ENCODE peak calls at places on chromosomes 12 and 14, in seven cellular contexts. S is foreskin fibroblast, U is lower leg skin, W is Peyer's patch, Y is sigmoid colon, O is AG09309, V is ovary. E is an unnamed sample.

GRCh38 chr14:35368139-35368460 is 36.4 kb downstream of the NFKBIA start:
- DNase-seq in S (no peak), W (no peak), U (no peak), V (no peak), Y (no peak), O (no peak), E (no peak)

GRCh38 chr12:129351481-129351880 is 498.2 kb downstream of the GLT1D1 start:
- DNase-seq in V (no peak), S (no peak), O (no peak), W (no peak), Y (no peak), U (no peak), E (no peak)

GRCh38 chr14:50403433-50403832 is 6.8 kb upstream of the CDKL1 start:
- DNase-seq in S (peak), U (no peak), V (no peak), Y (no peak), W (no peak), O (no peak), E (no peak)

GRCh38 chr12:120358412-120359158 is 10.4 kb downstream of the MSI1 start:
- DNase-seq in V (no peak), Y (no peak), U (no peak), W (no peak), O (no peak), S (no peak), E (no peak)

GRCh38 chr12:119229837-119230236 is 51.1 kb downstream of the HSPB8 start:
- DNase-seq in U (no peak), S (no peak), Y (no peak), O (no peak), W (no peak), V (peak), E (no peak)

GRCh38 chr14:64923015-64923414 is 8.8 kb downstream of the CHURC1 start:
- DNase-seq in W (no peak), U (no peak), Y (no peak), O (no peak), S (no peak), V (no peak), E (no peak)

GRCh38 chr12:56099787-56100186 is 4.6 kb upstream of the PA2G4 start:
- DNase-seq in U (no peak), W (no peak), S (no peak), V (no peak), O (no peak), Y (peak), E (no peak)

GRCh38 chr12:96534339-96534738 is 45.0 kb downstream of the CFAP54 start:
- DNase-seq in W (no peak), Y (no peak), S (peak), U (no peak), V (no peak), O (no peak), E (no peak)

GRCh38 chr14:82657186-82657675 is 1123.6 kb upstream of the SEL1L start:
- DNase-seq in O (no peak), W (no peak), U (no peak), Y (no peak), V (no peak), S (no peak), E (no peak)

GRCh38 chr14:33509927-33510535 is 440.8 kb downstream of the EGLN3 start:
- DNase-seq in V (peak), W (no peak), Y (no peak), S (peak), O (peak), U (no peak), E (no peak)

GRCh38 chr12:47024463-47024862 is 55.0 kb upstream of the PCED1B start:
- DNase-seq in W (no peak), S (peak), U (no peak), Y (no peak), O (no peak), V (peak), E (no peak)

GRCh38 chr12:108712164-108712924 is 19.0 kb downstream of the CORO1C start:
- DNase-seq in U (no peak), V (no peak), Y (no peak), S (no peak), W (no peak), O (no peak), E (no peak)

GRCh38 chr12:30811966-30812365 is 57.2 kb upstream of the CAPRIN2 start:
- DNase-seq in O (no peak), V (no peak), U (no peak), S (no peak), W (no peak), Y (no peak), E (no peak)

GRCh38 chr12:47274725-47275124 is 195.0 kb upstream of the AMIGO2 start:
- DNase-seq in W (no peak), V (no peak), O (no peak), U (no peak), S (no peak), Y (no peak), E (no peak)

GRCh38 chr14:23942587-23942986 is 11.0 kb upstream of the DHRS4 start:
- DNase-seq in W (no peak), V (no peak), S (no peak), U (no peak), Y (no peak), O (no peak), E (peak)

GRCh38 chr14:38951451-38951850 is 151.6 kb downstream of the SEC23A start:
- DNase-seq in Y (no peak), V (no peak), S (peak), W (no peak), U (no peak), O (peak), E (no peak)

GRCh38 chr12:21941522-21942376 is 523 bp upstream of the ABCC9 start:
- DNase-seq in Y (peak), U (peak), O (no peak), V (peak), W (no peak), S (peak), E (peak)

GRCh38 chr14:77980475-77981321 is 180.8 kb downstream of the ADCK1 start:
- DNase-seq in V (peak), S (no peak), U (no peak), W (no peak), Y (no peak), O (no peak), E (peak)

GRCh38 chr14:59870277-59871165 is at the start of gene RTN1:
- DNase-seq in S (peak), O (no peak), W (peak), V (no peak), Y (peak), U (peak), E (peak)

GRCh38 chr12:56644654-56645053 is 1.1 kb downstream of the ATP5F1B start:
- DNase-seq in W (no peak), V (no peak), U (no peak), Y (no peak), S (no peak), O (no peak), E (no peak)

GRCh38 chr14:20662968-20663731 is 21.2 kb upstream of the RNASE4 start:
- DNase-seq in S (peak), V (peak), W (peak), Y (peak), U (peak), O (peak), E (peak)

GRCh38 chr12:16003460-16003859 is 92.3 kb downstream of the DERA start:
- DNase-seq in V (no peak), S (no peak), U (no peak), W (no peak), O (no peak), Y (no peak), E (no peak)

GRCh38 chr14:54589076-54589475 is 22.1 kb downstream of the SAMD4A start:
- DNase-seq in S (peak), W (no peak), O (no peak), U (no peak), Y (no peak), V (no peak), E (no peak)

GRCh38 chr12:130953783-130954543 is at the start of gene ADGRD1:
- DNase-seq in U (peak), S (peak), W (peak), Y (peak), O (no peak), V (peak), E (peak)

GRCh38 chr14:99158150-99158549 is 113.8 kb downstream of the BCL11B start:
- DNase-seq in W (no peak), V (no peak), S (no peak), O (no peak), Y (peak), U (no peak), E (no peak)

GRCh38 chr12:108170164-108170563 is 41.1 kb downstream of the WSCD2 start:
- DNase-seq in V (no peak), U (no peak), S (no peak), Y (no peak), W (no peak), O (no peak), E (no peak)

GRCh38 chr12:97324471-97324870 is 138.1 kb upstream of the RMST start:
- DNase-seq in U (no peak), O (no peak), W (no peak), Y (no peak), V (no peak), S (no peak), E (no peak)

GRCh38 chr14:50944647-50945413 is 547 bp upstream of the PYGL start:
- DNase-seq in S (peak), W (peak), O (no peak), Y (peak), V (peak), U (peak), E (peak)

DNA sequence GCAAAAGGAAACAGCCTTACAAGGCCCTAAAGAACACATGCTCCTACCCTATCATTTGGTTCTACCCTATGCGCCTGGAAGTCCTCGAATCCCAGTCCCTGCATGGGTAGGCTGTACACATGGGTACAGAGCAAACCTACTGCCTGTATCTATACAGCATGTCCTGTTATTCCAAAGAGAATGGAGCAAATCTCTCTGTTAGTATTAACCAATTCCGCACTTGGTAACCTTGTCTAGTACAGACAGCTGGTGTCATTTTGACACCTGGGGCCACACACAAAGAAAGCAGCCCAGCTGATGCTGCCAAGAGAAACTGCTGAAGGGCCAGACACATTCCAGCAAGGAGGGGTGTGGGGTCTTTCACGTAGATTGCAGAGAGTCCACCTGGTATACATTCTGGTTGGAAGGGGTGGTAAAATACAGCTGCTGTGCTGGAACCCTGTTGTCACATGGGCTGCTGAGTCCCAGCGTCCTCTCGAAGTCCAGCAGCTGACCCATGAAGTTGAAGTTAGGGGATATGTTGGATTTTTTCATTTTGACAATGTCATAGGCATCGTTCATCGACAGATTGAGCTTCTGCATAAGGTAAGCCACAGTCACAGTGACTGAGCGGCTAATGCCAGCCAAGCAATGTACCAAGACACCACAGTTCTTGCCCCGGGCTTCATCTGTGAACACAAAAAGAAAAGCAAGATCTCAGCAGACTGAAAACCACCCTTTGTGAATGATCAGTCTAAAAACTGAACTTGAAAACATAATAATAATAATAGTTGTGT is 3.2 kb downstream of the DUSP6 start:
- DNase-seq in V (no peak), Y (no peak), W (no peak), O (no peak), S (peak), U (no peak), E (no peak)
- H3K4me3 ChIP-seq in V (no peak), Y (peak), W (peak), O (peak), S (peak), U (no peak), E (peak)

GRCh38 chr14:102929349-102930137 is 7.1 kb downstream of the AMN start:
- DNase-seq in W (no peak), O (no peak), Y (no peak), S (no peak), V (no peak), U (no peak), E (no peak)
- H3K4me3 ChIP-seq in W (peak), O (no peak), Y (peak), S (no peak), V (peak), U (peak), E (peak)

GRCh38 chr12:75613981-75614380 is 102.6 kb upstream of the KRR1 start:
- DNase-seq in Y (no peak), V (no peak), U (no peak), S (peak), W (no peak), O (no peak), E (no peak)
- H3K4me3 ChIP-seq in Y (no peak), V (no peak), U (no peak), S (no peak), W (no peak), O (no peak), E (no peak)

GRCh38 chr14:101730626-101731186 is 30.8 kb upstream of the PPP2R5C start:
- DNase-seq in U (no peak), V (no peak), Y (no peak), W (no peak), S (no peak), O (no peak), E (no peak)

GRCh38 chr14:101732128-101732527 is 29.4 kb upstream of the PPP2R5C start:
- DNase-seq in V (no peak), W (no peak), S (no peak), O (no peak), U (no peak), Y (no peak), E (no peak)

GRCh38 chr14:101733211-101733610 is 28.3 kb upstream of the PPP2R5C start:
- DNase-seq in Y (no peak), U (no peak), W (no peak), O (peak), S (peak), V (no peak), E (no peak)

GRCh38 chr14:101729382-101729781 is 32.1 kb upstream of the PPP2R5C start:
- DNase-seq in O (no peak), W (no peak), S (no peak), V (no peak), Y (no peak), U (no peak), E (no peak)

DNA sequence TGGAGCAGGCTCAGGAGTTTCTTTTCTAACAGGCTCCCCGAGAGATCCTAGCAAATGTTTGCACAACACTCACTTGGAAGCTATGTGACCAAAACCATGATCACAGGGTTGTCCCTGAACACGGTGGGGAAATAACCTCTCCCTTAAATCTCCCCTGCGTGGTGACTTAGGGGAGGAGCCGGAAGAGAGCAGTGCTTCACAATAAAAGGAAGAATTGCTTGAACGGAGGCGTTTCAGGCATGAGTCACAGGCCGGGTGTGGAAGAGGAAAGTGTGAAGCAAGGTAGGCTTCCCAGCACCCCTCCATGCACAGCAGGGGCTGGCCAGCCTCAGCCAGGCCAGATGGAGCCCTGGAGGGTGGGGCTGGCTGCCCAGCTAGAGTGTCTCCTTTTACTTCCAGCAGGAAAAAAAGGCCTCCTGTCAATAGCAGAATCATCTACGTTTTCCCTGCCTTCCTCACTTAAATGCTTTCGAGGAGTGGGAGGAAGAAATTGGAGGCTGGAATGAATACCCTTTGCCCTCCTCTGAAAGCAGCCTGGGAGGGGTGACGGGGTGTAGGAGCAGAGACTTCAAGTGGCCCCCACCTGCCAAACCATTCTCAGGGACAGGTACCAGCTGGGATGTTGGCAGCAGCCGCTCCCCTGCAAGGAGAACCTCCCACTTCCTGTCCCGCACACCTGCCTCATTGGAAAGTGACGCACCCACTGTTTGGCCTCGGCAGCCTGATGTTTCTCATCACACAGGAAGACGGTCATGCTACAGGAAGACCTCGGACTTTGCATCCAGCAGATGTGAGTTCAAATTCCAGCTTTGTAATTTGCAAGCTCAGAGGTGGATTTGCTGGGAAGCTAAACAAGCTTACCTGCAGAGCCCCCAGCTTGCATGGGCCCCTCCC is 30.1 kb upstream of the PPP2R5C start:
- DNase-seq in V (no peak), O (peak), W (peak), U (peak), S (peak), Y (peak), E (peak)
- H3K4me3 ChIP-seq in V (no peak), O (no peak), W (peak), U (no peak), S (no peak), Y (no peak), E (no peak)